ENCODE peak calls at places on chromosomes 6 and 20, in eight cellular contexts. E is fibroblast of lung; H is right lobe of liver; G is foreskin fibroblast; I is Peyer's patch; B is glutamatergic neuron; T is heart right ventricle; Q is CD8-positive, alpha-beta T cell. F is an unnamed sample.

GRCh38 chr6:29723666-29724588 is 693 bp downstream of the HLA-F start:
- DNase-seq in E (no peak), H (peak; percentile 64), G (no peak), I (peak; percentile 71), B (peak; percentile 24), T (peak; percentile 60), Q (peak; percentile 69), F (no peak)

GRCh38 chr6:107538856-107539387 is 49.0 kb downstream of the SOBP start:
- DNase-seq in E (no peak), H (no peak), G (no peak), I (no peak), B (no peak), T (no peak), Q (no peak), F (no peak)

GRCh38 chr6:28351087-28351486 is 1.3 kb downstream of the ZKSCAN3 start:
- DNase-seq in E (no peak), H (no peak), G (no peak), I (no peak), B (no peak), T (no peak), Q (no peak), F (no peak)

GRCh38 chr6:129890701-129891100 is 29.6 kb upstream of the TMEM244 start:
- DNase-seq in E (no peak), H (no peak), G (peak; percentile 28), I (no peak), B (no peak), T (no peak), Q (no peak), F (no peak)

GRCh38 chr20:63850689-63851547 is 10.4 kb upstream of the ABHD16B start:
- DNase-seq in E (no peak), H (no peak), G (no peak), I (peak; percentile 28), B (no peak), T (no peak), Q (no peak), F (no peak)

GRCh38 chr20:48656661-48657211 is 171.1 kb downstream of the PREX1 start:
- DNase-seq in E (no peak), H (no peak), G (no peak), I (no peak), B (peak; percentile 73), T (no peak), Q (no peak), F (no peak)

GRCh38 chr6:41358503-41358902 is 23.1 kb downstream of the NCR2 start:
- DNase-seq in E (no peak), H (no peak), G (no peak), I (no peak), B (no peak), T (no peak), Q (no peak), F (no peak)

GRCh38 chr20:57003012-57003411 is 263.4 kb downstream of the BMP7 start:
- DNase-seq in E (no peak), H (no peak), G (no peak), I (no peak), B (no peak), T (no peak), Q (no peak), F (no peak)

GRCh38 chr6:165308926-165309731 is at the start of gene C6orf118:
- DNase-seq in E (peak; percentile 29), H (peak; percentile 30), G (no peak), I (no peak), B (peak; percentile 83), T (peak; percentile 34), Q (no peak), F (peak; percentile 83)

DNA sequence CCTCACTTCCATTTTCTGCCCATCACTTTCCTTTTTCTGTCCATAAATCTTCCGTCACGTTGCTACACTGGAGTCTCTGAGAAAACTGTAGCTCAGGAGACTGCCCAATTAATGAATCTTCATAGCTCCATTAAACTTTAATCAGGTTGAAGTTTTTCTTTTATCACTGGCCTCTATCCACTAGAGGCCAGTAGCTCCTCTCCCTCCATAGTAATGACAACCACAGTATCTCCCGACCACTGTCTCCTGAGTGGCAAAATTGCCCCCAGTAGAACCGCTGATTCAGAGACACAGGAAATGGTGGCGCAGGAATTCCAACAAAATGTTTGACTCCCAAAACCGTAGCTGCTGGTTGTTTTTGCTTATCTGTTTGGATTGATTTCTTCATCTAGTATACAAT is 18.4 kb upstream of the DOK5 start:
- DNase-seq in E (no peak), H (no peak), G (no peak), I (no peak), B (no peak), T (no peak), Q (no peak), F (no peak)
- TF ChIP-seq CTCF in E (no peak), H (no peak), G (no peak), I (no peak), B (no peak), T (no peak), Q (no peak), F (peak; percentile 36)

GRCh38 chr6:161367472-161367871 is 93.6 kb upstream of the AGPAT4 start:
- DNase-seq in E (no peak), H (no peak), G (no peak), I (no peak), B (no peak), T (no peak), Q (no peak), F (no peak)

GRCh38 chr6:161366301-161366953 is 92.6 kb upstream of the AGPAT4 start:
- DNase-seq in E (no peak), H (no peak), G (no peak), I (no peak), B (no peak), T (no peak), Q (no peak), F (no peak)

GRCh38 chr6:161370882-161371281 is 97.0 kb upstream of the AGPAT4 start:
- DNase-seq in E (peak; percentile 79), H (peak; percentile 52), G (peak; percentile 34), I (peak; percentile 29), B (peak; percentile 75), T (peak; percentile 42), Q (peak; percentile 49), F (peak; percentile 83)

GRCh38 chr6:161368514-161368913 is 94.7 kb upstream of the AGPAT4 start:
- DNase-seq in E (no peak), H (no peak), G (no peak), I (no peak), B (no peak), T (no peak), Q (no peak), F (no peak)

GRCh38 chr6:161369339-161369738 is 95.5 kb upstream of the AGPAT4 start:
- DNase-seq in E (peak; percentile 95), H (no peak), G (peak; percentile 69), I (no peak), B (no peak), T (no peak), Q (no peak), F (peak; percentile 93)
- TF ChIP-seq CTCF in E (no peak), H (no peak), G (no peak), I (no peak), B (no peak), T (no peak), Q (no peak), F (no peak)

DNA sequence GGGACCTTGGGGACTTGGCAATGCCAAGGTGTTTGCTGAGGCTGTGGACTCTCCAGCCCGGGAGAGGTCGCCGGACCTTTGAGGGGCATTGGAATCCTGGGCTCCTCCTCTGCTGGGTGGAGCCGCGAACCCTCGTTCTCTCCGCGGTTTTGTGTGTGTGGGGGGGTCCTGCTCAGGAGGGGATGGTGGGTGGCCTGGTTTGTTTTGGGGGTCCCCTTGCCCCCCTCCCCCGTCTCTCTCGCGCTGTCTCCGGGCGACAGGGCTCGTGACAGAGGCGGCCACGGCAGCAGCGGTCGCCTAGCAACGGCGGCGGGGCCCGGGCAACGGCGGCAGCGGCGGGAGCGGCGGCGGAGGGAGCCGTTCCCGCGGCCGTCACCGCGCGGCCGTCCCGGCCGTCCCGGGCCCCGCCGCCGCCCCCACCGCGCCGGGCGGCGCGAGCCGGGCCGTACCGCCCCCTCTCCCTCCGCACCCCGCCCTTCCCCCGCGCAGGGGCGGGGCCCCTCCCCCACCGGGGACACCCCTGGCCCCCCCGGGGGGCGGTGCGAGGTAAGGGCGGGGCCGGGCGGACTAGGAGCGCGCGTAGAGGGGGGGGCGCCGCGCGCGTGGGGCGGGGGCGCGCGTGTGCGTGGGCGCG is 7.8 kb downstream of the SYNGAP1 start:
- DNase-seq in E (no peak), H (peak; percentile 72), G (no peak), I (peak; percentile 66), B (peak; percentile 70), T (peak; percentile 62), Q (peak; percentile 49), F (no peak)
- TF ChIP-seq CTCF in E (no peak), H (no peak), G (no peak), I (no peak), B (no peak), T (no peak), Q (no peak), F (no peak)

GRCh38 chr6:6287415-6287814 is 33.0 kb downstream of the F13A1 start:
- DNase-seq in E (no peak), H (no peak), G (no peak), I (no peak), B (no peak), T (no peak), Q (no peak), F (no peak)
- TF ChIP-seq CTCF in E (no peak), H (no peak), G (no peak), I (no peak), B (no peak), T (no peak), Q (no peak), F (no peak)

DNA sequence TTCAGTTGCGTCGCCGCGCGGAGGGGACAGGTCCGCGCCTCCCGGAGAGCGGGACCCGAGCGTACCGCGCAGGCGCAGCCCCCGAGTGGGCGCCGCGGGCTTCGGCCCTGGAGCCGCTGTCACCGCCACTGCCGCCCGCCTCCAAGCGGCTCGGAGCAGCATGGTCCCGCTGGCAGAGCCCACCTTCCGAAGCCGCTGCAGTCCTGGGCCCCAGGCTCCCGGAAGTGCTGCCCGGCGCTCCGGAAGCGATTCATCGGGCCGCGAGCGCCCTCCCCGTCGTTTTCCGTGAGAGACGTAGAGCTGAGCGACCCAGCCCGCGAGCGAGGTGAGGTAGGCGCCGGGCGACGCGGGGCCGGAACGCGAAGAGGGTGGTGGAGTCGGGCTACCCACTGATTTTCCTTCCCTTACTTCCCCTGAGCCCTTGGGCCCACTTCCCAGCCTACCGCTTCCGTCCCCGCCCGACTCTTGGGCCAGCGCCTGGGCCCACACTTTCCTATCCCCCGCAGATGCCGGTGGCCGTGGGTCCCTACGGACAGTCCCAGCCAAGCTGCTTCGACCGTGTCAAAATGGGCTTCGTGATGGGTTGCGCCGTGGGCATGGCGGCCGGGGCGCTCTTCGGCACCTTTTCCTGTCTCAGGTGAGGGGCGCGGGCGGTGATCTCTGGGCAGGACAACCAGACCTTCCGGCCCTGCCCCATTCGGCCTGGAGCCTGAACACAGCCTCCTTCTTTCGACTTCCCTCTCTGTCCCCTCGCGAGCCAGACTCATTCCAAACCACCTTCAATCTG is at the start of the genes NFS1 and ROMO1:
- DNase-seq in E (peak; percentile 78), H (peak; percentile 85), G (peak; percentile 78), I (peak; percentile 82), B (peak; percentile 93), T (peak; percentile 88), Q (peak; percentile 77), F (peak; percentile 81)
- TF ChIP-seq CTCF in E (peak; percentile 6), H (peak; percentile 19), G (peak; percentile 9), I (no peak), B (no peak), T (no peak), Q (peak; percentile 21), F (no peak)